ENCODE peak calls at places on chromosome 5, in six cellular contexts. S is fibroblast of the aortic adventitia, B is GM12864, F is H1, N is ovary, W is nephron progenitor cell. C is an unnamed sample.

GRCh38 chr5:110803467-110804326 is 64.9 kb downstream of the SLC25A46 start:
- DNase-seq in S (no peak), B (no peak), F (no peak), N (no peak), W (no peak), C (no peak)

GRCh38 chr5:44795496-44795895 is 13.3 kb upstream of the MRPS30 start:
- DNase-seq in S (no peak), B (no peak), F (no peak), N (no peak), W (no peak), C (no peak)

GRCh38 chr5:28958581-28958980 is 1920.2 kb upstream of the CDH9 start:
- DNase-seq in S (no peak), B (no peak), F (no peak), N (no peak), W (no peak), C (no peak)

GRCh38 chr5:124888050-124888506 is 141.6 kb upstream of the ZNF608 start:
- DNase-seq in S (no peak), B (no peak), F (no peak), N (no peak), W (peak), C (no peak)

GRCh38 chr5:144203750-144204596 is 33.3 kb downstream of the KCTD16 start:
- DNase-seq in S (peak), B (no peak), F (no peak), N (no peak), W (peak), C (peak)

GRCh38 chr5:38888023-38888422 is 42.2 kb downstream of the OSMR start:
- DNase-seq in S (no peak), B (no peak), F (peak), N (no peak), W (no peak), C (no peak)

GRCh38 chr5:148924817-148925216 is 98.4 kb downstream of the ADRB2 start:
- DNase-seq in S (no peak), B (no peak), F (no peak), N (no peak), W (no peak), C (no peak)

GRCh38 chr5:17080361-17080760 is 137.1 kb upstream of the BASP1 start:
- DNase-seq in S (no peak), B (no peak), F (no peak), N (no peak), W (no peak), C (no peak)

GRCh38 chr5:83726912-83727311 is 6.3 kb upstream of the HAPLN1 start:
- DNase-seq in S (peak), B (no peak), F (no peak), N (no peak), W (no peak), C (no peak)

GRCh38 chr5:27220752-27221151 is 182.4 kb upstream of the CDH9 start:
- DNase-seq in S (no peak), B (no peak), F (no peak), N (no peak), W (no peak), C (no peak)

GRCh38 chr5:59665086-59665831 is 228.3 kb downstream of the PDE4D start:
- DNase-seq in S (no peak), B (no peak), F (no peak), N (no peak), W (no peak), C (no peak)

GRCh38 chr5:151326276-151326675 is 21.1 kb downstream of the SLC36A2 start:
- DNase-seq in S (no peak), B (no peak), F (no peak), N (no peak), W (no peak), C (no peak)

GRCh38 chr5:151094054-151094858 is 13.4 kb upstream of the TNIP1 start:
- DNase-seq in S (no peak), B (no peak), F (no peak), N (no peak), W (no peak), C (peak)

GRCh38 chr5:50672663-50673062 is 6.2 kb downstream of the PARP8 start:
- DNase-seq in S (no peak), B (no peak), F (no peak), N (no peak), W (no peak), C (no peak)

GRCh38 chr5:72328172-72328571 is 8.0 kb downstream of the PTCD2 start:
- DNase-seq in S (peak), B (no peak), F (no peak), N (no peak), W (no peak), C (no peak)

GRCh38 chr5:130316971-130317421 is 412.7 kb downstream of the CHSY3 start:
- DNase-seq in S (no peak), B (no peak), F (no peak), N (no peak), W (peak), C (no peak)

GRCh38 chr5:151600069-151600665 is 9.0 kb upstream of the FAT2 start:
- DNase-seq in S (no peak), B (no peak), F (no peak), N (no peak), W (no peak), C (no peak)

GRCh38 chr5:149497357-149497756 is 53.9 kb downstream of the CSNK1A1 start:
- DNase-seq in S (peak), B (no peak), F (no peak), N (no peak), W (no peak), C (no peak)

GRCh38 chr5:156201793-156202388 is 125.1 kb upstream of the SGCD start:
- DNase-seq in S (no peak), B (no peak), F (no peak), N (no peak), W (no peak), C (no peak)

GRCh38 chr5:73947876-73948275 is 321.9 kb downstream of the ARHGEF28 start:
- DNase-seq in S (no peak), B (no peak), F (no peak), N (no peak), W (no peak), C (no peak)

GRCh38 chr5:89110916-89111646 is 228.1 kb upstream of the MEF2C start:
- DNase-seq in S (no peak), B (no peak), F (no peak), N (no peak), W (no peak), C (no peak)

GRCh38 chr5:20606006-20606405 is 618.0 kb upstream of the CDH18 start:
- DNase-seq in S (peak), B (no peak), F (no peak), N (no peak), W (no peak), C (no peak)

GRCh38 chr5:93163010-93163663 is 417.9 kb downstream of the NR2F1-AS1 start:
- DNase-seq in S (peak), B (no peak), F (no peak), N (no peak), W (no peak), C (no peak)

GRCh38 chr5:149380466-149381121 is 1.5 kb upstream of the IL17B start:
- DNase-seq in S (no peak), B (no peak), F (no peak), N (peak), W (no peak), C (no peak)

GRCh38 chr5:5063533-5063953 is 76.6 kb upstream of the ADAMTS16 start:
- DNase-seq in S (no peak), B (no peak), F (no peak), N (no peak), W (no peak), C (no peak)

GRCh38 chr5:37849641-37850040 is 9.8 kb upstream of the GDNF start:
- DNase-seq in S (no peak), B (no peak), F (no peak), N (no peak), W (no peak), C (no peak)

GRCh38 chr5:160537940-160538339 is 116.3 kb downstream of the PTTG1 start:
- DNase-seq in S (no peak), B (no peak), F (no peak), N (no peak), W (no peak), C (no peak)

GRCh38 chr5:41925555-41925946 is 470 bp downstream of the FBXO4 start:
- DNase-seq in S (peak), B (no peak), F (no peak), N (no peak), W (no peak), C (no peak)

DNA sequence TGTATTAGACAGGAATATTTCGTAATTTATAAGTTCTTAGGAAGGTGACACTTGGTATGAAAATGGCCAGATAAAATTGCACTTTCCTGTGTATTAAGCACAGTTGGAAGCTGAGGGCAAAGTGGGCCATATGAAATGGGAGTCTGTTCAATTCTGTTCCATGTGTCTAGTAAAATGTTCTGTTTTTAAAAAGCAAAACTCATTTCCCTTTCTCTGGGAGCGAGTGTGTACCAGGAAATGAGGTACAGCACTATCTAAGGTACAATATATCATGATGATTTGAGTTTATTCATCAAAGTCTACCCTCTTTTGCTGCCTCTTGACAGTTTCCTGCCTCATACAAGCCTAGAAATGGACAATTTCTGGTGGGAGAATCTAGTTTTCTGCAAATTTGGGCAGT is 51.2 kb upstream of the KCNN2 start:
- DNase-seq in S (no peak), B (no peak), F (no peak), N (no peak), W (no peak), C (no peak)
- TF ChIP-seq CTCF in S (no peak), B (no peak), F (no peak), N (no peak), W (no peak), C (no peak)

GRCh38 chr5:127399068-127399467 is 108.5 kb downstream of the MEGF10 start:
- DNase-seq in S (no peak), B (no peak), F (no peak), N (no peak), W (no peak), C (no peak)
- TF ChIP-seq CTCF in S (no peak), B (no peak), F (no peak), N (no peak), W (no peak), C (no peak)

GRCh38 chr5:178839319-178839704 is 20.4 kb upstream of the ZNF354B start:
- DNase-seq in S (no peak), B (no peak), F (peak), N (no peak), W (peak), C (no peak)
- TF ChIP-seq CTCF in S (no peak), B (peak), F (peak), N (no peak), W (peak), C (no peak)

DNA sequence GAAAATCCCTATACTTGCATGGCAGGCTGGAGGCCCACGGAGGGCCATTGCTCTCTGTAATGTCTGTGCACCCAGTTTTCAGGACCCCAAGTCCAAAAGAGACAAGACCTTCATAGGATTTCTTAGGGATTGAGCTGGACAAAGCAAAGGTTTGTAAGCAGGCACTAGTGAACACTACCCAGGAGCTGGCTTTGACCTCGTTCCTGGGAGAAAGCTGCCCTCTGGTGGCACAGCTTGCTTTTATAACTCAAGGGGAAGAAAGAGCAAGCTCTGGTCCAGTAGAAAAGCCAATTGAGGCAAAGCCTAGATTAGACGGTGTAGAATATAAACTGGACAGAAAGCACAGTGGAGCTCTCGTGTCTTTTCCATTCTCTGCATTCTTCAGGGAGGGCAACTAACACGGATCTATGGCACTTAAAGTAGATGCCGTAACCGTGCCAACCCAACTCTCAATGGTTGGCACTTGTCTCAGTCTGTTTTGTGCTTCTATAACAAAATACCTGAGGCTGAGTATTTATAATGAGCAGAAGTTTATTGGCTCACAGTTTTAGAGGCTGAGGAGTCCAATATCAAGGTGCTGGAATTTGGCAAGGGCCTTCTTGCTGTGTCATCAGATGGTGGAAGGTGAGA is 7.9 kb downstream of the GABRP start:
- DNase-seq in S (peak), B (no peak), F (no peak), N (no peak), W (peak), C (peak)
- TF ChIP-seq CTCF in S (no peak), B (peak), F (peak), N (no peak), W (peak), C (peak)

DNA sequence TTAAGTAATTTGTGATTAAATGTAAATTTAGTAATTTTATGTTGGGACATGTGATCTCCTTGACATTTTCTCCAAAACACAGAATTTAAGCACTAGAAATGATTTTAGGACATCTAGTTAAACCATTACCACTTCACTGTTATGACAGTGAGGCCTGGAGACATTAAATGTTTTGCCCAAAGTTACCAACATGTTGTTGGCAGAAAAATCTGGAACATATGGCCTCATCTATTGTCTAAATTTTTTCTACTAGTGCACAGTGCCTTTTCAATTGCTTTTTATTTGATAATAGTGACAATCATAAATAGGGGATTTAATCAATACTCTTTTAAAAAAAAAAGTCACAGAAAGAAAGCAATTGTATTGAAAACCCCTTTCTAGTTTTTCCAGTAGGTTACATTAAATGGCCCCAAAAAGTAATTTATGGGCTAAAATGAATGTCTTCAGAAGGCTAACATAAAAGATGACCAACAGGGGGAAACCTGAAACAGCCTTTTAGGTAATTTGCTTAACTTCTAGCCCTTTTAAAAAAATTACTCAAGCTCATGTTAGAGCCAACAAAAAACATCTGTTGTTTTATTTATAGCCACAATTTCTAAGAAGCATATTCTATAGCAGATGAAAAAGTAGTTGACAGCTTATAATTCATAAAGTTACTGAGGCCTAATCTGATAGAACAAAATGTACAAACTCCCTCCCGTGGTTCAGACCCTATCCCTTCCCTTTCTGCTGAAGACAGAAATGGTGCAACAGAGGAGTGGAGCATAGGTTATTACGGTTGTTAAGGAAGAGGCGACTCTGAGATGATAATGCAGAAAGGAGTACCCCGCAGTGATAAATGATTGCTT is 45.8 kb downstream of the PIK3R1 start:
- DNase-seq in S (peak), B (no peak), F (no peak), N (no peak), W (no peak), C (no peak)
- TF ChIP-seq CTCF in S (peak), B (no peak), F (no peak), N (no peak), W (no peak), C (peak)

GRCh38 chr5:172574845-172575170 is 66.3 kb upstream of the NEURL1B start:
- DNase-seq in S (no peak), B (no peak), F (no peak), N (no peak), W (no peak), C (no peak)

GRCh38 chr5:172573115-172573882 is 67.8 kb upstream of the NEURL1B start:
- DNase-seq in S (no peak), B (no peak), F (no peak), N (no peak), W (no peak), C (no peak)

GRCh38 chr5:172575816-172576215 is 65.2 kb upstream of the NEURL1B start:
- DNase-seq in S (no peak), B (no peak), F (no peak), N (no peak), W (no peak), C (no peak)

GRCh38 chr5:172575416-172575815 is 65.6 kb upstream of the NEURL1B start:
- DNase-seq in S (no peak), B (no peak), F (no peak), N (no peak), W (no peak), C (no peak)

GRCh38 chr5:172573986-172574844 is 66.8 kb upstream of the NEURL1B start:
- DNase-seq in S (no peak), B (no peak), F (no peak), N (no peak), W (no peak), C (no peak)
- TF ChIP-seq CTCF in S (no peak), B (no peak), F (no peak), N (no peak), W (no peak), C (no peak)

GRCh38 chr5:401216-402034 is 41.6 kb upstream of the EXOC3 start:
- DNase-seq in S (no peak), B (no peak), F (no peak), N (peak), W (no peak), C (peak)

GRCh38 chr5:403995-404394 is 39.0 kb upstream of the EXOC3 start:
- DNase-seq in S (no peak), B (no peak), F (no peak), N (no peak), W (no peak), C (no peak)

GRCh38 chr5:400282-401215 is 42.4 kb upstream of the EXOC3 start:
- DNase-seq in S (peak), B (no peak), F (no peak), N (peak), W (no peak), C (peak)

GRCh38 chr5:404666-405241 is 38.2 kb upstream of the EXOC3 start:
- DNase-seq in S (no peak), B (no peak), F (no peak), N (no peak), W (no peak), C (no peak)

DNA sequence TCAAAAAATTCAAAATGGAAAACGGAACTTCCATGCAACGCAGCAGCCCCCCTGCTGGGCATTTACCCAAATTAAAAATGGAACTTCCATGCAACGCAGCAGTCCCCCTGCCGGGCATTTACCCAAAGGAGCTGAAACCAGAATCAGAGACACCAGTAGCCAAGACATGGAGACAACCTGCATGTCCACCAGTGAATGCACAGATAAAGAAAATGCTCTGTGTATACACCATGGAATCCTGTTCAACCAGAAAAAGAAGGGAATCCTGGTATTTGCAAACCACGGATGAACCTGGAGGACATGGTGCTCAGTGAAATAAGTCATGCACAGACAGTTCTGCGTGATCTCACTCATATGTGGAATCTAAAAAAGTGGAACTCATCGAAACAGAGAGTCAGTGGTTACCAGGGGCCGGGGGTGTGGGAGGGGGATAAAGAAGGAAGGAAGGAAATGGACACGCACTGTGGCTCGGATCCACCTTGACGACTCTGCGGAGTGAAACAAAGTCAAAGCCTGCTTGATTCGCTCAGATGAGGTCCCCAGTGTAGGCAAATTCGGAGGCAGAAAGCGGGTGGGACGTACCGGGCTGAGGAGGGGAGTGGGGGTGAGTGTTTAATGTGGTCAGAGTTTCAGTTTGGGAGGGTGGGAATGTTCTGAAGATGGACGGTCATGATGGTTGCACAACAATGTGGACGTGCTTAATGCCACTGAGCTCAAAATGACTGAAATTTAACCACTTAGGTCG is 40.2 kb upstream of the EXOC3 start:
- DNase-seq in S (no peak), B (peak), F (no peak), N (no peak), W (no peak), C (peak)
- TF ChIP-seq CTCF in S (no peak), B (peak), F (no peak), N (no peak), W (no peak), C (peak)

DNA sequence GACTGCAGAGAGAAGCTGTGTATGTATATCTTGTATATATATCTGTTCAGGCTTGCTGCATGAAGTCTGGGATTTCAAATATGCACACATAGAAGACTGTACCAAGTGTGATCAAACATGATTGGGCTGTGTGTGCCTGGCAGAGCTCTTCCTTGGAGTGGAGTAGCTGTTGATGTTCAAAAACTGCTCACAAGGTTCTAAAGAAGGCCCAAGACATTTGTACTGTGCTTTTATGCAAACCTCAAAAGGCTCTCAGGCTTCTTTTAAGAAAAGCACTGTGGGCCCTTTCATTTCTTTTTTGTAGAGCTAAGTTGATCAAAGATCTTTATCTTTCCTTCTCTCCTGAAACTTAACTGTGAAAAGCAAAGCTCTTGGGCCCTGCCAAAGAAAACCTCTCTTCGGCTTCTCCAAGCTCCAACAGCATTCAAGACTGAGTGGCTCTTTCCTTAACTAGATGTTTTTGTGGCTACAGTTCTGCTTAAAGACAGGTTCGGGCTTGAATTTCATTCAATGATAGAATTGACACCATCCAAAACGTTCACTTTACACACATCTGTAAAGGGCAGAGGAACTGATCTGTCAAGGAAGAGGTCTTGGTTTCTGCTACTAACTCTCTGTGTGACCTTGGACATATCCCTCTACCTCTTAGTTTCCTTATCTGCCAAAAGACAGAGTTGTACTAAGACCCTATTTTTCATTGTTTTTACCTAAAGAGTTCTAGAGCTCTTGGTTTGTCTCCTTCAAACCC is 105.8 kb upstream of the IL6ST start:
- DNase-seq in S (no peak), B (no peak), F (no peak), N (no peak), W (no peak), C (no peak)
- TF ChIP-seq CTCF in S (no peak), B (no peak), F (no peak), N (no peak), W (no peak), C (no peak)